ENCODE peak calls at places on chromosomes 5 and 9, in five cellular contexts. J, I, U, V and L are unnamed samples.

GRCh38 chr5:2298746-2299145 is 416.0 kb upstream of the IRX4 start:
- DNase-seq in J (no peak), I (no peak), U (no peak), V (no peak), L (no peak)

GRCh38 chr5:180787025-180787424 is 15.6 kb downstream of the MGAT1 start:
- DNase-seq in J (no peak), I (peak; percentile 27), U (no peak), V (no peak), L (no peak)

GRCh38 chr5:80156156-80156555 is 99.7 kb downstream of the SERINC5 start:
- DNase-seq in J (no peak), I (no peak), U (no peak), V (no peak), L (no peak)

GRCh38 chr5:32848681-32849080 is 137.6 kb downstream of the NPR3 start:
- DNase-seq in J (no peak), I (no peak), U (no peak), V (no peak), L (no peak)

GRCh38 chr5:97124335-97124734 is 18.1 kb downstream of the LIX1 start:
- DNase-seq in J (peak; percentile 32), I (no peak), U (no peak), V (no peak), L (no peak)

GRCh38 chr9:80449513-80449912 is 877.7 kb downstream of the TLE4 start:
- DNase-seq in J (no peak), I (no peak), U (no peak), V (no peak), L (no peak)

GRCh38 chr9:117771162-117771561 is 67.0 kb downstream of the TLR4 start:
- DNase-seq in J (no peak), I (no peak), U (no peak), V (no peak), L (no peak)

GRCh38 chr5:140043508-140043872 is 391 bp upstream of the NRG2 start:
- DNase-seq in J (no peak), I (peak; percentile 40), U (no peak), V (no peak), L (no peak)

GRCh38 chr5:79798892-79799590 is 109.4 kb downstream of the CMYA5 start:
- DNase-seq in J (no peak), I (no peak), U (no peak), V (no peak), L (no peak)

GRCh38 chr9:134223091-134223490 is 58.7 kb upstream of the RNU6ATAC start:
- DNase-seq in J (no peak), I (no peak), U (no peak), V (peak; percentile 27), L (no peak)

GRCh38 chr9:128638580-128638979 is 18.1 kb downstream of the DYNC2I2 start:
- DNase-seq in J (no peak), I (no peak), U (no peak), V (no peak), L (no peak)

GRCh38 chr5:154829589-154830218 is 20.7 kb downstream of the FAXDC2 start:
- DNase-seq in J (peak; percentile 97), I (peak; percentile 61), U (no peak), V (no peak), L (no peak)

GRCh38 chr5:150167908-150168307 is 1.3 kb downstream of the CDX1 start:
- DNase-seq in J (no peak), I (no peak), U (no peak), V (no peak), L (no peak)

GRCh38 chr5:87410941-87411340 is 1.8 kb downstream of the CCNH start:
- DNase-seq in J (peak; percentile 40), I (peak; percentile 55), U (no peak), V (no peak), L (no peak)

GRCh38 chr5:107567901-107568671 is 102.7 kb downstream of the EFNA5 start:
- DNase-seq in J (peak; percentile 79), I (no peak), U (no peak), V (no peak), L (no peak)

GRCh38 chr5:124716169-124716568 is 30.3 kb downstream of the ZNF608 start:
- DNase-seq in J (no peak), I (no peak), U (no peak), V (no peak), L (no peak)

GRCh38 chr9:73680831-73681230 is 529.2 kb downstream of the ANXA1 start:
- DNase-seq in J (no peak), I (no peak), U (no peak), V (no peak), L (no peak)

GRCh38 chr5:135375040-135375439 is 24.0 kb downstream of the MACROH2A1 start:
- DNase-seq in J (no peak), I (no peak), U (no peak), V (no peak), L (no peak)

GRCh38 chr5:177444106-177445051 is 2.2 kb upstream of the PRR7 start:
- DNase-seq in J (no peak), I (no peak), U (no peak), V (peak; percentile 55), L (no peak)

GRCh38 chr5:149069711-149070110 is 6.8 kb upstream of the SH3TC2 start:
- DNase-seq in J (no peak), I (no peak), U (no peak), V (no peak), L (no peak)